ENCODE peak calls at places on chromosomes 5 and 9, in eight cellular contexts. O is kidney glomerular epithelial cell, T is germinal center, U is heart left ventricle, V is IMR-90, P is endothelial cell, N is cardiac muscle cell, K is dorsolateral prefrontal cortex. H is an unnamed sample.

GRCh38 chr9:129697111-129697955 is 31.9 kb downstream of the PRRX2 start:
- DNase-seq in U (peak; percentile 73), N (peak; percentile 68), P (peak; percentile 39), O (no peak), K (no peak), T (peak; percentile 33), V (peak; percentile 78), H (no peak)

GRCh38 chr9:69822091-69822750 is 1.6 kb downstream of the CFAP95 start:
- DNase-seq in V (peak; percentile 81), U (no peak), O (peak; percentile 47), T (no peak), N (no peak), P (no peak), K (no peak), H (no peak)

GRCh38 chr5:68924490-68925145 is 169.2 kb upstream of the SLC30A5 start:
- DNase-seq in O (peak; percentile 34), K (no peak), V (peak; percentile 41), N (peak; percentile 95), P (no peak), T (no peak), U (peak; percentile 34), H (no peak)

GRCh38 chr5:72658767-72659540 is 151.7 kb upstream of the ZNF366 start:
- DNase-seq in U (no peak), O (no peak), N (no peak), K (no peak), T (no peak), P (no peak), V (peak; percentile 54), H (no peak)

GRCh38 chr5:174315871-174316270 is 270.4 kb downstream of the NSG2 start:
- DNase-seq in K (no peak), U (no peak), V (no peak), N (no peak), P (no peak), T (no peak), O (no peak), H (no peak)

GRCh38 chr9:76580832-76581231 is 121.8 kb downstream of the GCNT1 start:
- DNase-seq in K (no peak), V (no peak), O (no peak), T (no peak), U (no peak), N (no peak), P (no peak), H (no peak)

GRCh38 chr9:115978739-115979138 is 174.9 kb upstream of the PAPPA start:
- DNase-seq in U (no peak), K (no peak), N (peak; percentile 67), P (no peak), V (no peak), O (no peak), T (no peak), H (no peak)

GRCh38 chr5:82259172-82259800 is 18.9 kb downstream of the RPS23 start:
- DNase-seq in V (peak; percentile 47), T (no peak), K (no peak), O (peak; percentile 34), U (no peak), P (no peak), N (peak; percentile 59), H (no peak)

GRCh38 chr9:2018162-2018643 is 3.1 kb downstream of the SMARCA2 start:
- DNase-seq in T (no peak), N (no peak), O (no peak), U (no peak), P (no peak), K (no peak), V (no peak), H (no peak)

GRCh38 chr9:117156771-117157535 is 257.9 kb downstream of the ASTN2 start:
- DNase-seq in N (no peak), V (no peak), T (no peak), U (no peak), O (no peak), P (no peak), K (no peak), H (no peak)